ENCODE peak calls at places on chromosome X, in ten cellular contexts. One of them, this sample, is unnamed.

GRCh38 chrX:109886122-109886761 is 116.7 kb upstream of the TMEM164 start:
- DNase-seq in heart left ventricle: no peak
- DNase-seq in K562: peak
- DNase-seq in tibial nerve: no peak
- DNase-seq in HepG2: peak
- DNase-seq in MM.1S: peak
- DNase-seq in HCT116: peak
- DNase-seq in DND-41: peak
- DNase-seq in AG04450: no peak
- DNase-seq in tibial artery: no peak
- DNase-seq in this sample: no peak

GRCh38 chrX:72349190-72349589 is 43.5 kb upstream of the CITED1 start:
- DNase-seq in heart left ventricle: no peak
- DNase-seq in K562: no peak
- DNase-seq in tibial nerve: no peak
- DNase-seq in HepG2: no peak
- DNase-seq in MM.1S: no peak
- DNase-seq in HCT116: no peak
- DNase-seq in DND-41: no peak
- DNase-seq in AG04450: no peak
- DNase-seq in tibial artery: no peak
- DNase-seq in this sample: no peak

GRCh38 chrX:21493226-21493850 is 119.1 kb downstream of the CNKSR2 start:
- DNase-seq in heart left ventricle: no peak
- DNase-seq in K562: no peak
- DNase-seq in tibial nerve: no peak
- DNase-seq in HepG2: no peak
- DNase-seq in MM.1S: no peak
- DNase-seq in HCT116: no peak
- DNase-seq in DND-41: no peak
- DNase-seq in AG04450: no peak
- DNase-seq in tibial artery: no peak
- DNase-seq in this sample: no peak

GRCh38 chrX:115560978-115561604 is at the start of gene PLS3:
- DNase-seq in heart left ventricle: peak
- DNase-seq in K562: no peak
- DNase-seq in tibial nerve: peak
- DNase-seq in HepG2: peak
- DNase-seq in MM.1S: peak
- DNase-seq in HCT116: peak
- DNase-seq in DND-41: no peak
- DNase-seq in AG04450: peak
- DNase-seq in tibial artery: peak
- DNase-seq in this sample: peak

GRCh38 chrX:20829665-20830481 is 544.3 kb upstream of the CNKSR2 start:
- DNase-seq in heart left ventricle: no peak
- DNase-seq in K562: no peak
- DNase-seq in tibial nerve: no peak
- DNase-seq in HepG2: no peak
- DNase-seq in MM.1S: no peak
- DNase-seq in HCT116: no peak
- DNase-seq in DND-41: no peak
- DNase-seq in AG04450: no peak
- DNase-seq in tibial artery: no peak
- DNase-seq in this sample: no peak

GRCh38 chrX:11423362-11423818 is 130.2 kb downstream of the AMELX start:
- DNase-seq in heart left ventricle: peak
- DNase-seq in K562: peak
- DNase-seq in tibial nerve: no peak
- DNase-seq in HepG2: no peak
- DNase-seq in MM.1S: peak
- DNase-seq in HCT116: no peak
- DNase-seq in DND-41: no peak
- DNase-seq in AG04450: peak
- DNase-seq in tibial artery: no peak
- DNase-seq in this sample: no peak

GRCh38 chrX:21725498-21725897 is 32.4 kb downstream of the SMPX start:
- DNase-seq in heart left ventricle: no peak
- DNase-seq in K562: no peak
- DNase-seq in tibial nerve: no peak
- DNase-seq in HepG2: peak
- DNase-seq in MM.1S: peak
- DNase-seq in HCT116: peak
- DNase-seq in DND-41: no peak
- DNase-seq in AG04450: peak
- DNase-seq in tibial artery: no peak
- DNase-seq in this sample: no peak

GRCh38 chrX:80876877-80877276 is 67.2 kb upstream of the BRWD3 start:
- DNase-seq in heart left ventricle: no peak
- DNase-seq in K562: no peak
- DNase-seq in tibial nerve: no peak
- DNase-seq in HepG2: peak
- DNase-seq in MM.1S: peak
- DNase-seq in HCT116: peak
- DNase-seq in DND-41: no peak
- DNase-seq in AG04450: no peak
- DNase-seq in tibial artery: no peak
- DNase-seq in this sample: no peak

GRCh38 chrX:113959912-113960626 is 623.8 kb upstream of the HTR2C start:
- DNase-seq in heart left ventricle: no peak
- DNase-seq in K562: no peak
- DNase-seq in tibial nerve: no peak
- DNase-seq in HepG2: no peak
- DNase-seq in MM.1S: no peak
- DNase-seq in HCT116: no peak
- DNase-seq in DND-41: no peak
- DNase-seq in AG04450: no peak
- DNase-seq in tibial artery: no peak
- DNase-seq in this sample: no peak

GRCh38 chrX:1941291-1941690 is 326.4 kb downstream of the ASMT start:
- DNase-seq in heart left ventricle: no peak
- DNase-seq in K562: no peak
- DNase-seq in tibial nerve: no peak
- DNase-seq in HepG2: no peak
- DNase-seq in MM.1S: no peak
- DNase-seq in HCT116: no peak
- DNase-seq in DND-41: no peak
- DNase-seq in AG04450: no peak
- DNase-seq in tibial artery: no peak
- DNase-seq in this sample: no peak

GRCh38 chrX:77431227-77431626 is 16.0 kb upstream of the FGF16 start:
- DNase-seq in heart left ventricle: no peak
- DNase-seq in K562: no peak
- DNase-seq in tibial nerve: no peak
- DNase-seq in HepG2: no peak
- DNase-seq in MM.1S: no peak
- DNase-seq in HCT116: no peak
- DNase-seq in DND-41: peak
- DNase-seq in AG04450: no peak
- DNase-seq in tibial artery: peak
- DNase-seq in this sample: no peak
- TF ChIP-seq CTCF in heart left ventricle: peak
- TF ChIP-seq CTCF in K562: no peak
- TF ChIP-seq CTCF in tibial nerve: no peak
- TF ChIP-seq CTCF in HepG2: no peak
- TF ChIP-seq CTCF in MM.1S: no peak
- TF ChIP-seq CTCF in HCT116: no peak
- TF ChIP-seq CTCF in DND-41: no peak
- TF ChIP-seq CTCF in AG04450: no peak
- TF ChIP-seq CTCF in tibial artery: no peak
- TF ChIP-seq CTCF in this sample: no peak

DNA sequence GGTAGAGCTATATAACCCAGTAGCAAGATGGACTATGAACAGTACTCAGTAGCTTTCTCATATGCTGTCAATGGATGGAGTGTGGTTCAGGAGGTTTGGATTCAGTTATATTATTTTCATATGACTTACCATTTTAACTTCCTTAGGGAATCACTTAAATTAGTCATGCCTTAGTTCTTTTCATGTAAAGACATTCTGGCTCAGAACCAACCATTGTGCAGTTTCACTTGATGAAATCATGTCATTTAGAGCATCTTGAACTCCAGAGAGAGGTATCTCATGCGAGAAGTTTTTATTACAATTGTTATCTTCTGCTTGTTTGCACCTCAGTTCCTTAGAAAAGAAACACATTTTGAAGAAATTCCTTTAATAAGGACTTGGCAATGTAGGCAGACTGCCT is 55.8 kb downstream of the IL1RAPL2 start:
- DNase-seq in heart left ventricle: no peak
- DNase-seq in K562: no peak
- DNase-seq in tibial nerve: no peak
- DNase-seq in HepG2: no peak
- DNase-seq in MM.1S: no peak
- DNase-seq in HCT116: no peak
- DNase-seq in DND-41: no peak
- DNase-seq in AG04450: no peak
- DNase-seq in tibial artery: no peak
- DNase-seq in this sample: no peak
- H3K27ac ChIP-seq in heart left ventricle: no peak
- H3K27ac ChIP-seq in K562: no peak
- H3K27ac ChIP-seq in tibial nerve: no peak
- H3K27ac ChIP-seq in HepG2: no peak
- H3K27ac ChIP-seq in MM.1S: no peak
- H3K27ac ChIP-seq in HCT116: no peak
- H3K27ac ChIP-seq in DND-41: no peak
- H3K27ac ChIP-seq in AG04450: no peak
- H3K27ac ChIP-seq in tibial artery: no peak
- H3K27ac ChIP-seq in this sample: no peak

GRCh38 chrX:65985922-65986588 is 53.8 kb downstream of the VSIG4 start:
- DNase-seq in heart left ventricle: peak
- DNase-seq in K562: peak
- DNase-seq in tibial nerve: no peak
- DNase-seq in HepG2: peak
- DNase-seq in MM.1S: peak
- DNase-seq in HCT116: peak
- DNase-seq in DND-41: peak
- DNase-seq in AG04450: peak
- DNase-seq in tibial artery: no peak
- DNase-seq in this sample: no peak
- TF ChIP-seq CTCF in heart left ventricle: peak
- TF ChIP-seq CTCF in K562: peak
- TF ChIP-seq CTCF in tibial nerve: peak
- TF ChIP-seq CTCF in HepG2: peak
- TF ChIP-seq CTCF in MM.1S: peak
- TF ChIP-seq CTCF in HCT116: peak
- TF ChIP-seq CTCF in DND-41: peak
- TF ChIP-seq CTCF in AG04450: peak
- TF ChIP-seq CTCF in tibial artery: peak
- TF ChIP-seq CTCF in this sample: peak

GRCh38 chrX:136048446-136048845 is 63.2 kb downstream of the SLC9A6 start:
- DNase-seq in heart left ventricle: no peak
- DNase-seq in K562: no peak
- DNase-seq in tibial nerve: no peak
- DNase-seq in HepG2: no peak
- DNase-seq in MM.1S: no peak
- DNase-seq in HCT116: no peak
- DNase-seq in DND-41: no peak
- DNase-seq in AG04450: no peak
- DNase-seq in tibial artery: no peak
- DNase-seq in this sample: no peak

GRCh38 chrX:136049608-136050007 is 64.4 kb downstream of the SLC9A6 start:
- DNase-seq in heart left ventricle: no peak
- DNase-seq in K562: no peak
- DNase-seq in tibial nerve: no peak
- DNase-seq in HepG2: no peak
- DNase-seq in MM.1S: no peak
- DNase-seq in HCT116: no peak
- DNase-seq in DND-41: no peak
- DNase-seq in AG04450: no peak
- DNase-seq in tibial artery: no peak
- DNase-seq in this sample: no peak

GRCh38 chrX:136046295-136046894 is 61.2 kb downstream of the SLC9A6 start:
- DNase-seq in heart left ventricle: no peak
- DNase-seq in K562: no peak
- DNase-seq in tibial nerve: no peak
- DNase-seq in HepG2: no peak
- DNase-seq in MM.1S: no peak
- DNase-seq in HCT116: no peak
- DNase-seq in DND-41: no peak
- DNase-seq in AG04450: no peak
- DNase-seq in tibial artery: no peak
- DNase-seq in this sample: no peak

GRCh38 chrX:136047001-136047642 is 61.9 kb downstream of the SLC9A6 start:
- DNase-seq in heart left ventricle: no peak
- DNase-seq in K562: no peak
- DNase-seq in tibial nerve: no peak
- DNase-seq in HepG2: no peak
- DNase-seq in MM.1S: no peak
- DNase-seq in HCT116: no peak
- DNase-seq in DND-41: no peak
- DNase-seq in AG04450: no peak
- DNase-seq in tibial artery: no peak
- DNase-seq in this sample: no peak

DNA sequence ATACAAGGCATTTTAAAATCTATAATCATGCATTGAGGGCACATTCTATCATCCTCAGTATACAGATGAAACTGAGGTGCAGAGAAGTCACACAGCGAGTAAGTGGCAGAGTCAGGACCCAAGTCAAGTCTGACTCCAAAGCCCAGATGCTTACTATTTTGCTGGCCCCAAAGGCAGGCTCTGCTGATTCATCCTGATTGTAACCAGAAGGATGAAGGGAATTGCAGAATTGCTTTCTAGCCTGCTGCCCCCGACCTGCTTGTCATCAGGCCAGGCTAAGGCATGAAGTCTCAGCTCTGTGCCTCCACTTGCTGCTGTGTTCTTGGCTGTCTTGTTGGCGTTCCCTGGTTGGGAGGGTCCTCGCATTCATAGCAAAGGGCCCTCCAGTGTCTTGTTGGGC is 62.7 kb downstream of the SLC9A6 start:
- DNase-seq in heart left ventricle: no peak
- DNase-seq in K562: no peak
- DNase-seq in tibial nerve: no peak
- DNase-seq in HepG2: no peak
- DNase-seq in MM.1S: no peak
- DNase-seq in HCT116: no peak
- DNase-seq in DND-41: no peak
- DNase-seq in AG04450: no peak
- DNase-seq in tibial artery: no peak
- DNase-seq in this sample: no peak
- H3K27ac ChIP-seq in heart left ventricle: no peak
- H3K27ac ChIP-seq in K562: no peak
- H3K27ac ChIP-seq in tibial nerve: no peak
- H3K27ac ChIP-seq in HepG2: no peak
- H3K27ac ChIP-seq in MM.1S: no peak
- H3K27ac ChIP-seq in HCT116: no peak
- H3K27ac ChIP-seq in DND-41: no peak
- H3K27ac ChIP-seq in AG04450: no peak
- H3K27ac ChIP-seq in tibial artery: peak
- H3K27ac ChIP-seq in this sample: no peak